ENCODE peak calls at places on chromosomes 16 and 17, in ten cellular contexts. I is NCI-H1105; R is stimulated activated CD8-positive, alpha-beta memory T cell treated with anti-CD3 and anti-CD28 coated beads, Interleukin-4, amount 100 ng/mL, for 24 hours; L is colonic mucosa; C is stimulated activated CD4-positive, alpha-beta T cell treated with anti-CD3 and anti-CD28 coated beads, Interleukin-2, amount 100 ng/mL, for 48 hours; V is RPMI8226; X is A549; O is T-cell; P is NCI-H1694 treated with DMSO at 0.1 percent for 48 hours; F is body of pancreas. H is an unnamed sample.
A peak's percentile ranks its signal among the peaks of the same experiment; 100 is the strongest.

GRCh38 chr17:40539711-40540411 is 25.4 kb downstream of the CCR7 start:
- DNase-seq in R (no peak), F (no peak), L (no peak), C (no peak), I (no peak), X (no peak), P (no peak), V (no peak), O (no peak), H (no peak)

GRCh38 chr17:63722403-63722802 is 19.2 kb downstream of the STRADA start:
- DNase-seq in I (no peak), O (no peak), L (no peak), R (no peak), P (no peak), C (no peak), V (no peak), F (no peak), X (no peak), H (no peak)

GRCh38 chr17:10058924-10059683 is 139.3 kb downstream of the GAS7 start:
- DNase-seq in C (no peak), L (no peak), O (no peak), R (no peak), P (no peak), X (no peak), V (no peak), F (no peak), I (no peak), H (no peak)

GRCh38 chr16:72172105-72173034 is at the start of gene PMFBP1:
- DNase-seq in C (no peak), F (peak; percentile 11), L (peak; percentile 27), O (no peak), I (no peak), P (peak; percentile 24), X (peak; percentile 3), V (peak; percentile 91), R (no peak), H (no peak)

GRCh38 chr16:11797957-11798299 is 870 bp upstream of the ZC3H7A start:
- DNase-seq in L (peak; percentile 34), X (peak; percentile 22), O (no peak), C (no peak), V (no peak), R (no peak), P (no peak), F (peak; percentile 29), I (no peak), H (no peak)

GRCh38 chr17:76071497-76072148 is 694 bp downstream of the SRP68 start:
- DNase-seq in I (no peak), X (no peak), L (peak; percentile 41), C (peak; percentile 41), R (no peak), F (no peak), P (no peak), O (no peak), V (peak; percentile 33), H (peak; percentile 21)

GRCh38 chr16:49739381-49739780 is 116.5 kb downstream of the ZNF423 start:
- DNase-seq in X (peak; percentile 15), L (no peak), F (no peak), C (no peak), P (no peak), O (no peak), R (no peak), I (no peak), V (peak; percentile 39), H (no peak)

GRCh38 chr17:1611715-1612114 is 16.9 kb downstream of the SLC43A2 start:
- DNase-seq in C (no peak), X (no peak), O (no peak), R (no peak), I (no peak), F (no peak), L (no peak), P (no peak), V (no peak), H (no peak)

GRCh38 chr17:38579934-38580333 is 25.8 kb downstream of the SRCIN1 start:
- DNase-seq in X (peak; percentile 80), F (peak; percentile 49), R (no peak), I (peak; percentile 96), L (no peak), P (peak; percentile 84), C (no peak), O (no peak), V (peak; percentile 89), H (no peak)

GRCh38 chr16:50393461-50394214 is 24.9 kb upstream of the BRD7 start:
- DNase-seq in P (no peak), F (no peak), C (no peak), X (no peak), L (no peak), R (no peak), V (no peak), O (no peak), I (no peak), H (no peak)

GRCh38 chr16:79334127-79334526 is 266.4 kb downstream of the MAF start:
- DNase-seq in L (no peak), P (no peak), F (peak; percentile 15), I (no peak), V (peak; percentile 23), O (no peak), C (peak; percentile 44), R (peak; percentile 17), X (peak; percentile 4), H (no peak)

GRCh38 chr17:81460856-81461460 is 51.6 kb downstream of the ACTG1 start:
- DNase-seq in I (no peak), R (no peak), F (no peak), O (no peak), X (no peak), V (no peak), P (no peak), L (no peak), C (no peak), H (no peak)

GRCh38 chr16:57762365-57763289 is 27.1 kb downstream of the KATNB1 start:
- DNase-seq in L (no peak), X (no peak), I (no peak), V (no peak), C (no peak), P (no peak), O (no peak), R (no peak), F (no peak), H (no peak)

GRCh38 chr17:40346768-40347154 is 17.8 kb downstream of the GJD3 start:
- DNase-seq in I (no peak), L (no peak), C (no peak), R (no peak), V (no peak), X (no peak), F (no peak), P (no peak), O (no peak), H (no peak)

GRCh38 chr17:27549251-27549919 is 81.6 kb upstream of the LGALS9 start:
- DNase-seq in I (no peak), X (no peak), O (no peak), P (no peak), L (no peak), C (no peak), R (no peak), V (no peak), F (peak; percentile 87), H (no peak)